ENCODE peak calls at places on chromosomes 2 and 18, in seven cellular contexts. M is GOT3; T is stimulated activated CD4-positive, alpha-beta T cell treated with anti-CD3 and anti-CD28 coated beads, Interleukin-4, amount 100 ng/mL, for 48 hours; L is left cardiac atrium; S is RPMI7951; G is pons; E is ACHN. Y is an unnamed sample.

GRCh38 chr2:106183093-106183837 is 10.8 kb downstream of the UXS1 start:
- DNase-seq in L (no peak), S (no peak), M (no peak), T (no peak), E (no peak), G (peak), Y (no peak)

GRCh38 chr2:10452334-10452733 is 4.2 kb upstream of the ODC1 start:
- DNase-seq in S (peak), E (peak), L (no peak), M (peak), T (no peak), G (no peak), Y (no peak)

GRCh38 chr18:41940506-41941215 is 14.4 kb upstream of the PIK3C3 start:
- DNase-seq in S (peak), T (no peak), L (no peak), E (peak), M (no peak), G (no peak), Y (no peak)

GRCh38 chr2:172196768-172197322 is 94.1 kb upstream of the DLX2 start:
- DNase-seq in E (no peak), M (peak), S (peak), T (peak), G (no peak), L (peak), Y (no peak)

GRCh38 chr2:170817999-170818293 is 1.3 kb downstream of the GAD1 start:
- DNase-seq in T (no peak), M (no peak), E (no peak), S (no peak), L (no peak), G (no peak), Y (no peak)

GRCh38 chr2:109681633-109682032 is 67.5 kb downstream of the SOWAHC start:
- DNase-seq in M (no peak), G (no peak), E (no peak), L (no peak), T (no peak), S (no peak), Y (no peak)

GRCh38 chr2:215507126-215507525 is 71.3 kb upstream of the FN1 start:
- DNase-seq in E (no peak), L (no peak), T (no peak), S (no peak), M (no peak), G (no peak), Y (no peak)

GRCh38 chr2:119836455-119837142 is 76.9 kb downstream of the PTPN4 start:
- DNase-seq in L (no peak), S (no peak), E (no peak), M (no peak), G (no peak), T (no peak), Y (no peak)

GRCh38 chr2:134260726-134261125 is 6.9 kb downstream of the MGAT5 start:
- DNase-seq in L (no peak), M (no peak), E (no peak), G (no peak), S (peak), T (no peak), Y (no peak)

GRCh38 chr2:239194731-239195317 is 206.0 kb downstream of the HDAC4 start:
- DNase-seq in E (no peak), G (peak), M (no peak), T (no peak), S (no peak), L (no peak), Y (peak)

GRCh38 chr18:66826211-66826610 is 222.3 kb upstream of the CDH19 start:
- DNase-seq in G (no peak), E (no peak), S (no peak), T (no peak), M (no peak), L (no peak), Y (no peak)

GRCh38 chr2:88903744-88904353 is 212.4 kb downstream of the RPIA start:
- DNase-seq in S (peak), G (peak), L (no peak), E (peak), T (no peak), M (no peak), Y (no peak)

GRCh38 chr2:1609706-1610485 is 134.4 kb downstream of the PXDN start:
- DNase-seq in T (no peak), M (no peak), E (no peak), G (no peak), L (no peak), S (no peak), Y (no peak)

GRCh38 chr2:236665130-236665529 is 95.5 kb downstream of the ACKR3 start:
- DNase-seq in L (no peak), S (peak), G (no peak), T (no peak), M (no peak), E (no peak), Y (no peak)

GRCh38 chr2:170217778-170218251 is 39.9 kb downstream of the MYO3B start:
- DNase-seq in G (no peak), M (no peak), S (peak), E (no peak), L (no peak), T (no peak), Y (no peak)

GRCh38 chr2:231456295-231457004 is 7.8 kb downstream of the NCL start:
- DNase-seq in S (no peak), T (no peak), L (no peak), E (no peak), G (no peak), M (no peak), Y (no peak)

GRCh38 chr18:13545514-13545913 is 180.8 kb downstream of the FAM210A start:
- DNase-seq in L (no peak), S (no peak), T (no peak), G (no peak), E (no peak), M (no peak), Y (peak)

GRCh38 chr18:50306944-50307343 is 19.5 kb upstream of the CXXC1 start:
- DNase-seq in L (no peak), M (no peak), E (no peak), S (peak), G (no peak), T (no peak), Y (no peak)

GRCh38 chr18:10047237-10047636 is 133.4 kb downstream of the VAPA start:
- DNase-seq in M (no peak), S (peak), G (no peak), E (no peak), T (no peak), L (no peak), Y (no peak)

GRCh38 chr18:32056613-32057358 is 34.9 kb upstream of the RNF138 start:
- DNase-seq in L (no peak), M (no peak), G (no peak), T (no peak), E (no peak), S (no peak), Y (no peak)

GRCh38 chr2:104599802-104600510 is 254.0 kb upstream of the POU3F3 start:
- DNase-seq in L (no peak), G (no peak), S (peak), T (no peak), E (no peak), M (no peak), Y (no peak)

Y was measured in type B pancreatic cell.